ENCODE peak calls at places on chromosomes 13 and 19, in four cellular contexts. I is Peyer's patch, A is breast epithelium, Y is stomach. R is an unnamed sample.

GRCh38 chr19:49395581-49396407 is 7.7 kb downstream of the KASH5 start:
- DNase-seq in I (no peak), A (no peak), Y (no peak), R (no peak)

GRCh38 chr19:31214086-31214485 is 135.2 kb downstream of the TSHZ3 start:
- DNase-seq in I (peak; percentile 73), A (peak; percentile 70), Y (peak; percentile 63), R (peak; percentile 93)

GRCh38 chr13:25929816-25930215 is 122.0 kb downstream of the SHISA2 start:
- DNase-seq in I (no peak), A (no peak), Y (no peak), R (no peak)

GRCh38 chr13:114034481-114034891 is 60.6 kb upstream of the C13orf46 start:
- DNase-seq in I (no peak), A (no peak), Y (no peak), R (no peak)

GRCh38 chr13:97493471-97493870 is 59.5 kb downstream of the RAP2A start:
- DNase-seq in I (no peak), A (no peak), Y (no peak), R (no peak)

GRCh38 chr13:27638521-27638920 is 16.8 kb downstream of the POLR1D start:
- DNase-seq in I (no peak), A (no peak), Y (no peak), R (no peak)

GRCh38 chr19:14381689-14382474 is 638 bp downstream of the ADGRE5 start:
- DNase-seq in I (peak; percentile 80), A (no peak), Y (peak; percentile 57), R (no peak)

GRCh38 chr19:33737704-33738103 is 59.0 kb upstream of the KCTD15 start:
- DNase-seq in I (no peak), A (no peak), Y (no peak), R (no peak)

GRCh38 chr19:35166100-35167063 is 11.8 kb downstream of the FXYD5 start:
- DNase-seq in I (no peak), A (no peak), Y (no peak), R (no peak)

GRCh38 chr19:40348961-40349507 is 539 bp downstream of the PLD3 start:
- DNase-seq in I (no peak), A (no peak), Y (no peak), R (no peak)

GRCh38 chr19:1274852-1275259 is 474 bp upstream of the FAM174C start:
- DNase-seq in I (no peak), A (no peak), Y (no peak), R (no peak)

GRCh38 chr19:1275260-1275975 is at the start of gene FAM174C:
- DNase-seq in I (peak; percentile 98), A (peak; percentile 98), Y (peak; percentile 96), R (peak; percentile 93)

GRCh38 chr19:1273263-1274041 is 1.9 kb upstream of the FAM174C start:
- DNase-seq in I (no peak), A (no peak), Y (no peak), R (no peak)

GRCh38 chr19:1272423-1273262 is 2.7 kb upstream of the FAM174C start:
- DNase-seq in I (no peak), A (no peak), Y (no peak), R (no peak)

GRCh38 chr19:1274081-1274851 is 1.1 kb upstream of the FAM174C start:
- DNase-seq in I (no peak), A (no peak), Y (no peak), R (no peak)
- TF ChIP-seq POLR2A in I (no peak), A (no peak), Y (no peak), R (no peak)

GRCh38 chr19:36579255-36579654 is 6.2 kb upstream of the ZNF529 start:
- DNase-seq in I (no peak), A (no peak), Y (no peak), R (no peak)
- TF ChIP-seq POLR2A in I (no peak), A (no peak), Y (no peak), R (no peak)

DNA sequence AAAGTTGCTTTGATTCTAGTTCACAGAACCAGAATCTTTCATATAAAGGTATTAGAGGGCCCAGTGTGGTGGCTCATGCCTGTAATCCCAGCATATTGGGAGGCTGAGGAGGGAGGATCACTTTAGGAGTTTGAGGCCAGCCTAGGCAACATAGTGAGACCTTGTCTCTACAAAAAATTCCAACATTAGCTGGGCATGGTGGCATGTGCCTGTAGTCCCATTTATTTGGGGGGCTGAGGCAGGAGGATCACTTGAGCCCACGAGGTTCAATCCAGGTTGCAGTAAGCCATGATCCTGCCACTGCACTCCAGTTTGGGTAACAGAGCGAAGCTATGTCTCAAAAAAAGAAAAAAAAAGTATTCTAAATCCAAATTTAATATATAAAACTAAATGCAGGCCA is 9.1 kb downstream of the LDLR start:
- DNase-seq in I (no peak), A (no peak), Y (no peak), R (no peak)
- TF ChIP-seq POLR2A in I (no peak), A (no peak), Y (no peak), R (no peak)

DNA sequence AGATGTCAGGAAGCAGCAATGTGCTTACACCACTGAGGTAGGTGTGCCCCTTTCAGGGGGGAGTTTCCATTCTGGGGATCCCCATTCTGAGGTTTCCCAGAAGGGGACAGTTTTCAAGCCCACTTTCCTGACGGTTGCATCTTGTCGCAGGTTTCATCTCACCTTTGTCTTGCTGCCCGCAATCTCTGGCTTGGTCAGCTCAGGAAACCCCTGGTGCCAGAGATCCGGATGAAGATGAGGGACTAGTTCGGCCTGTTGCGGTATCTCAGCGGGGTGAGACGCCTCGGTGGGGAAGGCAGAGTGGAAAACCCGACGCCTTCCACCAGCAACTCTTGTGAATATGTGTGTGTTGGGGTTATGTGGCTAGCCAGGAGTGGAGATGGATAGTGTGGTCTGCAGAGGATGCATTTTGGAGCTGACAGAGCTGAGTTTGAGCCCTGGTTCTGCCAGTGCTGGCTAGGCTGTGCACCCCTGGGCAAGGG is 13.1 kb downstream of the TNFSF9 start:
- DNase-seq in I (no peak), A (no peak), Y (no peak), R (no peak)
- TF ChIP-seq POLR2A in I (no peak), A (no peak), Y (no peak), R (no peak)

GRCh38 chr19:2900296-2901252 is at the start of gene ZNF57:
- DNase-seq in I (peak; percentile 99), A (peak; percentile 100), Y (peak; percentile 100), R (peak; percentile 100)
- TF ChIP-seq POLR2A in I (peak; percentile 93), A (no peak), Y (no peak), R (peak; percentile 64)

GRCh38 chr19:42349378-42350107 is 24.1 kb downstream of the MEGF8 start:
- DNase-seq in I (no peak), A (no peak), Y (no peak), R (no peak)
- TF ChIP-seq POLR2A in I (no peak), A (no peak), Y (no peak), R (no peak)

GRCh38 chr19:8392017-8392591 is 1.9 kb downstream of the RAB11B start:
- DNase-seq in I (no peak), A (no peak), Y (peak; percentile 81), R (no peak)

GRCh38 chr19:8388612-8388958 is 1.6 kb upstream of the RAB11B start:
- DNase-seq in I (no peak), A (no peak), Y (no peak), R (no peak)

GRCh38 chr19:8390617-8390981 is 439 bp downstream of the RAB11B start:
- DNase-seq in I (peak; percentile 93), A (peak; percentile 98), Y (peak; percentile 98), R (peak; percentile 75)

GRCh38 chr19:8391274-8392016 is 1.3 kb downstream of the RAB11B start:
- DNase-seq in I (no peak), A (no peak), Y (peak; percentile 54), R (no peak)

GRCh38 chr19:8389891-8390616 is at the start of gene RAB11B:
- DNase-seq in I (peak; percentile 99), A (peak; percentile 99), Y (peak; percentile 100), R (peak; percentile 96)
- TF ChIP-seq POLR2A in I (peak; percentile 78), A (peak; percentile 59), Y (no peak), R (peak; percentile 55)

DNA sequence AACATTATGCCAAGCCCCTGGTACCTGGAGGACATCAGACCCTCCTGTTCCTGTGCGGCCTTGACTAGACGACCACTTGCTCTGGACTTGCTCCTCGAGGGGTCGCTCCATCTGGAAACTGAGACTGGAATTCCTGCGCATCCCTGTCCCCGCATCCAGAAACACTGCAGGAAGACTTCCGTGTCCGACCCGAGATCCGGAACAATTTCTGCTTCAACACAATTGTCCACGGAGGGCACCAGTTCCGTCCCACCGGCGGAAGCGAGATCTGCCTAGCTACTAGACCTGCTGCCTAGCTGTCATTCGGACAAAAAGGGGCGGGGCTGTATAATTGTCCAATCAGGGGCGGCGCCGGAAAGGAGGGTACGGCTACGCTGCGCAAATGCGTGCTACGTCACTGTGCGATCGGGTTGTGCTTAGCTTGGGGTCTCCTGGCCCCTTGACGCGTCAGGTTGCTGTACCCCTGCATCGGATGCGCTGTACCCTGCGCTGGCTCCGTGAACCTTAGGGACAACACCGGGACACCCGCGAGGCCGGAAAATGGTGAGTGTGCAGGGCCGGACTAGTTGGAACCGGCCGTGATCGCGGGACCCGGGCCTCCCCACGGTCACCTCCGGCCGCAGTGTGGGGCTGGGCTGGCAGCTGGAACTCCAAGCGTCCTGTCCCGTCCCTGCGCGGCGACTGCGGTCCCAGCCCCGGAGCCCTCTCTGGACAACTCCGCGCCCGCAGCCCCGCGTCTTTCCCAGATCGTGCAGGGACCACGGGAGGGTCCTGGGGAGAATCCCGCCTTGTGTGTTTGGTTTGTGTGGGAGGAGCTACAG is at the start of the genes ZNF490 and ZNF791:
- DNase-seq in I (peak; percentile 100), A (peak; percentile 99), Y (peak; percentile 99), R (peak; percentile 97)
- TF ChIP-seq POLR2A in I (peak; percentile 74), A (peak; percentile 92), Y (peak; percentile 84), R (peak; percentile 76)

GRCh38 chr19:53506728-53507127 is 31.2 kb upstream of the ZNF331 start:
- DNase-seq in I (no peak), A (no peak), Y (no peak), R (no peak)

GRCh38 chr19:53507523-53508442 is 30.2 kb upstream of the ZNF331 start:
- DNase-seq in I (no peak), A (no peak), Y (no peak), R (no peak)

GRCh38 chr19:53504903-53505302 is 33.0 kb upstream of the ZNF331 start:
- DNase-seq in I (no peak), A (no peak), Y (no peak), R (no peak)

GRCh38 chr19:53503126-53503525 is 34.8 kb upstream of the ZNF331 start:
- DNase-seq in I (no peak), A (no peak), Y (no peak), R (no peak)
- TF ChIP-seq POLR2A in I (no peak), A (no peak), Y (no peak), R (no peak)

R was measured in H54.